ENCODE peak calls at places on chromosomes 4 and X, in ten cellular contexts. R is bronchial epithelial cell, G is brain microvascular endothelial cell, E is transverse colon, M is kidney epithelial cell, S is tibial nerve, Y is body of pancreas, A is HepG2, F is retinal pigment epithelial cell, J is ovary. N is an unnamed sample.

GRCh38 chr4:56803473-56803872 is 18.0 kb downstream of the SPINK2 start:
- DNase-seq in R (peak), G (peak), E (no peak), M (no peak), S (no peak), Y (no peak), A (no peak), F (peak), J (no peak), N (peak)

GRCh38 chr4:83535520-83535944 is 376 bp upstream of the GPAT3 start:
- DNase-seq in R (peak), G (peak), E (peak), M (no peak), S (peak), Y (peak), A (peak), F (no peak), J (no peak), N (peak)

GRCh38 chr4:129254126-129254525 is 158.2 kb downstream of the C4orf33 start:
- DNase-seq in R (no peak), G (peak), E (no peak), M (no peak), S (no peak), Y (no peak), A (no peak), F (no peak), J (no peak), N (no peak)

GRCh38 chr4:153036931-153037330 is 100.8 kb downstream of the FHDC1 start:
- DNase-seq in R (peak), G (no peak), E (no peak), M (no peak), S (no peak), Y (no peak), A (no peak), F (no peak), J (no peak), N (no peak)

GRCh38 chrX:1384738-1385250 is 7.1 kb downstream of the SLC25A6 start:
- DNase-seq in R (no peak), G (no peak), E (no peak), M (no peak), S (no peak), Y (no peak), A (no peak), F (no peak), J (no peak), N (no peak)

GRCh38 chrX:55867254-55867653 is 149.7 kb downstream of the RRAGB start:
- DNase-seq in R (peak), G (peak), E (no peak), M (peak), S (no peak), Y (no peak), A (no peak), F (no peak), J (no peak), N (peak)

GRCh38 chr4:74546020-74546419 is 101.1 kb downstream of the AREG start:
- DNase-seq in R (peak), G (no peak), E (no peak), M (peak), S (no peak), Y (no peak), A (no peak), F (no peak), J (no peak), N (no peak)

GRCh38 chr4:38004887-38005286 is 44.7 kb downstream of the PTTG2 start:
- DNase-seq in R (no peak), G (no peak), E (no peak), M (no peak), S (no peak), Y (no peak), A (no peak), F (no peak), J (no peak), N (no peak)

GRCh38 chr4:7747556-7747955 is 192.1 kb downstream of the AFAP1 start:
- DNase-seq in R (no peak), G (no peak), E (no peak), M (no peak), S (no peak), Y (no peak), A (no peak), F (no peak), J (no peak), N (no peak)

GRCh38 chr4:139655116-139655515 is 10.5 kb upstream of the MGST2 start:
- DNase-seq in R (peak), G (peak), E (no peak), M (no peak), S (no peak), Y (no peak), A (peak), F (no peak), J (no peak), N (no peak)

GRCh38 chr4:118337954-118338353 is 14.8 kb downstream of the PRSS12 start:
- DNase-seq in R (no peak), G (peak), E (no peak), M (no peak), S (no peak), Y (no peak), A (no peak), F (no peak), J (no peak), N (peak)

GRCh38 chr4:123921339-123921738 is 524.7 kb downstream of the SPRY1 start:
- DNase-seq in R (no peak), G (no peak), E (no peak), M (no peak), S (no peak), Y (no peak), A (no peak), F (peak), J (no peak), N (no peak)

GRCh38 chrX:129759576-129760061 is 20.1 kb upstream of the SASH3 start:
- DNase-seq in R (peak), G (peak), E (peak), M (peak), S (peak), Y (no peak), A (no peak), F (peak), J (no peak), N (peak)

GRCh38 chr4:151434183-151434860 is 25.3 kb downstream of the FHIP1A start:
- DNase-seq in R (peak), G (no peak), E (no peak), M (no peak), S (no peak), Y (no peak), A (no peak), F (peak), J (no peak), N (peak)

GRCh38 chr4:6820695-6821094 is 38.2 kb downstream of the KIAA0232 start:
- DNase-seq in R (no peak), G (no peak), E (no peak), M (no peak), S (no peak), Y (no peak), A (no peak), F (no peak), J (no peak), N (no peak)

GRCh38 chr4:155889036-155889793 is 14.3 kb upstream of the TDO2 start:
- DNase-seq in R (peak), G (peak), E (no peak), M (peak), S (no peak), Y (peak), A (no peak), F (peak), J (peak), N (peak)

GRCh38 chr4:139242511-139243051 is 37.4 kb downstream of the MGARP start:
- DNase-seq in R (peak), G (peak), E (no peak), M (no peak), S (no peak), Y (no peak), A (no peak), F (peak), J (no peak), N (peak)

GRCh38 chrX:68045008-68045577 is 388.2 kb downstream of the OPHN1 start:
- DNase-seq in R (peak), G (no peak), E (no peak), M (no peak), S (no peak), Y (no peak), A (no peak), F (no peak), J (no peak), N (peak)

GRCh38 chr4:119016636-119017035 is 119.0 kb upstream of the MYOZ2 start:
- DNase-seq in R (no peak), G (no peak), E (no peak), M (no peak), S (no peak), Y (no peak), A (no peak), F (no peak), J (no peak), N (peak)

GRCh38 chr4:167897116-167897515 is 195.2 kb upstream of the ANXA10 start:
- DNase-seq in R (peak), G (peak), E (no peak), M (peak), S (no peak), Y (no peak), A (peak), F (no peak), J (no peak), N (peak)

GRCh38 chr4:55475394-55476243 is 71.1 kb downstream of the CLOCK start:
- DNase-seq in R (peak), G (peak), E (no peak), M (peak), S (no peak), Y (no peak), A (no peak), F (no peak), J (no peak), N (peak)

GRCh38 chrX:148601034-148601433 is 100.6 kb downstream of the AFF2 start:
- DNase-seq in R (peak), G (no peak), E (no peak), M (no peak), S (no peak), Y (no peak), A (no peak), F (peak), J (no peak), N (no peak)

GRCh38 chr4:128516568-128516967 is 229.0 kb upstream of the PGRMC2 start:
- DNase-seq in R (no peak), G (no peak), E (no peak), M (no peak), S (no peak), Y (no peak), A (no peak), F (no peak), J (no peak), N (peak)

GRCh38 chrX:118420462-118420861 is 74.6 kb downstream of the WDR44 start:
- DNase-seq in R (peak), G (peak), E (no peak), M (peak), S (no peak), Y (no peak), A (no peak), F (peak), J (no peak), N (peak)

GRCh38 chr4:90121961-90122748 is 5.0 kb upstream of the CCSER1 start:
- DNase-seq in R (peak), G (no peak), E (no peak), M (peak), S (no peak), Y (no peak), A (no peak), F (no peak), J (no peak), N (no peak)

GRCh38 chrX:110803506-110803905 is 7.9 kb upstream of the CHRDL1 start:
- DNase-seq in R (peak), G (no peak), E (no peak), M (no peak), S (no peak), Y (no peak), A (no peak), F (no peak), J (no peak), N (no peak)

GRCh38 chr4:163332526-163333405 is at the start of gene NPY1R:
- DNase-seq in R (peak), G (peak), E (peak), M (peak), S (peak), Y (peak), A (peak), F (peak), J (peak), N (peak)

GRCh38 chr4:109803924-109804571 is 2.2 kb upstream of the CFI start:
- DNase-seq in R (peak), G (peak), E (peak), M (no peak), S (no peak), Y (peak), A (peak), F (peak), J (no peak), N (peak)

GRCh38 chr4:2393353-2394270 is 24.8 kb downstream of the ZFYVE28 start:
- DNase-seq in R (peak), G (no peak), E (peak), M (no peak), S (no peak), Y (peak), A (peak), F (no peak), J (no peak), N (no peak)
- H3K4me3 ChIP-seq in R (no peak), G (no peak), E (no peak), M (no peak), S (no peak), Y (no peak), A (peak), F (no peak), J (no peak), N (no peak)

GRCh38 chrX:106036716-106037115 is 1.8 kb downstream of the SERPINA7 start:
- DNase-seq in R (no peak), G (no peak), E (no peak), M (no peak), S (no peak), Y (no peak), A (no peak), F (no peak), J (no peak), N (no peak)

GRCh38 chrX:106039920-106040319 is 1.4 kb upstream of the SERPINA7 start:
- DNase-seq in R (peak), G (peak), E (no peak), M (no peak), S (no peak), Y (peak), A (peak), F (no peak), J (no peak), N (no peak)

GRCh38 chrX:106037835-106038473 is 573 bp downstream of the SERPINA7 start:
- DNase-seq in R (no peak), G (no peak), E (no peak), M (no peak), S (no peak), Y (no peak), A (no peak), F (no peak), J (no peak), N (no peak)

GRCh38 chrX:106038625-106039024 is at the start of gene SERPINA7:
- DNase-seq in R (no peak), G (no peak), E (no peak), M (no peak), S (no peak), Y (no peak), A (peak), F (no peak), J (no peak), N (no peak)

DNA sequence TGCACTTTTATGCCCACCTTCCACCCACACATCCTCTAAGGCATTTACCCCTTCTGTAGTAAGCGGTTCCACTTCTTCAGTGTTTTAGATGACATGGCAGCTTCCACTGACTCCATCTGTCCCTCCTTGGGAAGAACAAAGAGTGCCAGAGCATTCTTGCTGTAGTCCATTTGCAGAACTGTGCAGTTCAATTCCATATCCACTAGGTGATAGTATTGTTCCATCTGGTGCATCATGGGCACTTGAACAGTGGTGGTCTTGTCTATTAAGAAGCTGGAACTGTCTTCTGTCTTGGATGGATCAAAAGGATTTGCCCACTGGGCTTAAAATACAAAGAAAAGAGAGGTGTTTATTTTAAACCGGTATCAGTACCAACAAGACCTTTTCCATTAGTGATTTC is 3.5 kb downstream of the SERPINA7 start:
- DNase-seq in R (no peak), G (no peak), E (no peak), M (no peak), S (no peak), Y (no peak), A (peak), F (no peak), J (no peak), N (no peak)
- TF ChIP-seq CTCF in R (peak), G (peak), E (no peak), M (peak), S (no peak), Y (peak), A (peak), F (peak), J (no peak), N (no peak)

GRCh38 chrX:9604908-9605306 is 140.0 kb downstream of the TBL1X start:
- DNase-seq in R (no peak), G (no peak), E (no peak), M (no peak), S (no peak), Y (no peak), A (no peak), F (no peak), J (no peak), N (no peak)

GRCh38 chrX:9606971-9607370 is 142.1 kb downstream of the TBL1X start:
- DNase-seq in R (no peak), G (no peak), E (no peak), M (no peak), S (no peak), Y (no peak), A (no peak), F (no peak), J (no peak), N (no peak)

GRCh38 chrX:9605484-9605883 is 140.6 kb downstream of the TBL1X start:
- DNase-seq in R (no peak), G (no peak), E (no peak), M (no peak), S (no peak), Y (no peak), A (no peak), F (no peak), J (no peak), N (no peak)

GRCh38 chrX:9609987-9610386 is 145.1 kb downstream of the TBL1X start:
- DNase-seq in R (no peak), G (no peak), E (no peak), M (no peak), S (no peak), Y (no peak), A (no peak), F (no peak), J (no peak), N (no peak)

GRCh38 chrX:9604111-9604907 is 139.5 kb downstream of the TBL1X start:
- DNase-seq in R (no peak), G (no peak), E (no peak), M (peak), S (peak), Y (peak), A (no peak), F (no peak), J (peak), N (peak)
- H3K4me3 ChIP-seq in R (no peak), G (no peak), E (no peak), M (no peak), S (no peak), Y (no peak), A (no peak), F (no peak), J (no peak), N (no peak)

GRCh38 chr4:20311863-20312262 is 60.2 kb downstream of the SLIT2 start:
- DNase-seq in R (no peak), G (no peak), E (no peak), M (no peak), S (no peak), Y (no peak), A (no peak), F (no peak), J (no peak), N (no peak)

GRCh38 chr4:20317424-20317985 is 65.8 kb downstream of the SLIT2 start:
- DNase-seq in R (no peak), G (no peak), E (no peak), M (no peak), S (no peak), Y (no peak), A (no peak), F (no peak), J (no peak), N (no peak)

GRCh38 chr4:20318011-20318898 is 66.5 kb downstream of the SLIT2 start:
- DNase-seq in R (no peak), G (no peak), E (no peak), M (no peak), S (no peak), Y (no peak), A (no peak), F (peak), J (no peak), N (no peak)

GRCh38 chr4:20318899-20319291 is 67.2 kb downstream of the SLIT2 start:
- DNase-seq in R (no peak), G (no peak), E (no peak), M (no peak), S (no peak), Y (no peak), A (no peak), F (no peak), J (no peak), N (no peak)

GRCh38 chr4:20313237-20314030 is 61.7 kb downstream of the SLIT2 start:
- DNase-seq in R (no peak), G (no peak), E (peak), M (no peak), S (no peak), Y (peak), A (peak), F (no peak), J (no peak), N (no peak)
- TF ChIP-seq CTCF in R (no peak), G (peak), E (no peak), M (peak), S (no peak), Y (no peak), A (peak), F (peak), J (no peak), N (no peak)

GRCh38 chr4:105748222-105748621 is 39.6 kb downstream of the GSTCD start:
- DNase-seq in R (no peak), G (no peak), E (no peak), M (no peak), S (no peak), Y (no peak), A (no peak), F (no peak), J (no peak), N (no peak)

GRCh38 chr4:105751718-105752299 is 43.2 kb downstream of the GSTCD start:
- DNase-seq in R (no peak), G (no peak), E (no peak), M (no peak), S (no peak), Y (no peak), A (no peak), F (no peak), J (no peak), N (no peak)
- H3K4me3 ChIP-seq in R (no peak), G (no peak), E (no peak), M (no peak), S (no peak), Y (no peak), A (no peak), F (no peak), J (no peak), N (no peak)

DNA sequence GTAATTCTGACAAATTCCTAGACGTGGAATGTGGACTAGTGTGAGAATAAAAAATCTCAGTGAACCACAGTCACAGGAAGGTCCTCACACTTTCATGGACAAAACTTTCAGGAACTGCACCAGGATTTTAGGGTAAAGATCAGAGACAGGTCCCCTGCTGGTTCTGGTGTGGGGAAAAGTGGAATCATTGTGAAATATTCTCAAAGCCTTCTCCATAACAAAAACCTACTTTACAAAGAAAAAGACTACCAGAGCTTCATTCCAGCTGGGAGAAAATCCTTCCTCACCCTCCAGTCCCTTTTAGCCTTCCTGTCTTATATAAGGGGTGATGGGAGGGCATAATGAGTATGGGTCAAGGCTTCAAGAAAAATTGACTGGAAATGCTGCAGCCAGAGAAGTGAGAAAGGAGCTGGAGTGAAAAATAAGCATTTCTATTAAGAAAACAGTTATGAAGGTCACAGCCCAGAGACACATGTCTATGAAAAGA is 325.8 kb downstream of the ARAP2 start:
- DNase-seq in R (no peak), G (no peak), E (no peak), M (no peak), S (no peak), Y (no peak), A (no peak), F (no peak), J (no peak), N (no peak)
- TF ChIP-seq CTCF in R (no peak), G (no peak), E (no peak), M (no peak), S (no peak), Y (no peak), A (no peak), F (no peak), J (no peak), N (no peak)

N was measured in foreskin fibroblast.